ENCODE peak calls at places on chromosome 4, in six cellular contexts. C is stimulated activated CD4-positive, alpha-beta T cell treated with anti-CD3 and anti-CD28 coated beads, Interleukin-12 subunit alpha, Interleukin-12 subunit beta, amount 100 ng/mL, for 48 hours; G is AG04450; V is Kasumi-1; M is GOT3; K is hippocampal formation. A is an unnamed sample.

GRCh38 chr4:27129871-27130277 is 269.2 kb downstream of the STIM2 start:
- DNase-seq in C (no peak), G (no peak), V (no peak), M (no peak), K (no peak), A (no peak)

GRCh38 chr4:16032871-16033505 is 50.8 kb downstream of the PROM1 start:
- DNase-seq in C (no peak), G (no peak), V (no peak), M (no peak), K (no peak), A (no peak)

GRCh38 chr4:84319124-84319523 is 180.0 kb downstream of the NKX6-1 start:
- DNase-seq in C (no peak), G (no peak), V (no peak), M (peak), K (no peak), A (no peak)

GRCh38 chr4:100805547-100805946 is 287.7 kb upstream of the EMCN start:
- DNase-seq in C (no peak), G (no peak), V (no peak), M (no peak), K (no peak), A (no peak)

GRCh38 chr4:152640058-152640921 is 39.5 kb downstream of the TMEM154 start:
- DNase-seq in C (no peak), G (no peak), V (peak), M (no peak), K (no peak), A (no peak)

GRCh38 chr4:168496834-168497233 is at the start of gene PALLD:
- DNase-seq in C (no peak), G (no peak), V (no peak), M (no peak), K (no peak), A (no peak)

GRCh38 chr4:98474408-98474844 is 184.0 kb downstream of the TSPAN5 start:
- DNase-seq in C (no peak), G (peak), V (no peak), M (no peak), K (no peak), A (no peak)

GRCh38 chr4:147409350-147409749 is 71.5 kb upstream of the EDNRA start:
- DNase-seq in C (no peak), G (peak), V (no peak), M (no peak), K (no peak), A (no peak)

GRCh38 chr4:114108869-114109268 is 129.4 kb upstream of the ARSJ start:
- DNase-seq in C (no peak), G (peak), V (no peak), M (no peak), K (no peak), A (no peak)

GRCh38 chr4:150006197-150006596 is 72.0 kb upstream of the DCLK2 start:
- DNase-seq in C (no peak), G (peak), V (no peak), M (no peak), K (no peak), A (no peak)

GRCh38 chr4:1208266-1208961 is 36.0 kb upstream of the SPON2 start:
- DNase-seq in C (no peak), G (no peak), V (peak), M (no peak), K (no peak), A (peak)

GRCh38 chr4:143089291-143089690 is 95.4 kb upstream of the USP38 start:
- DNase-seq in C (no peak), G (no peak), V (no peak), M (no peak), K (no peak), A (no peak)

GRCh38 chr4:122050836-122051235 is 99.0 kb upstream of the TRPC3 start:
- DNase-seq in C (no peak), G (no peak), V (no peak), M (no peak), K (no peak), A (no peak)

GRCh38 chr4:129344058-129344457 is 248.1 kb downstream of the C4orf33 start:
- DNase-seq in C (no peak), G (no peak), V (peak), M (no peak), K (no peak), A (peak)

GRCh38 chr4:11404431-11404830 is 24.3 kb downstream of the HS3ST1 start:
- DNase-seq in C (no peak), G (no peak), V (no peak), M (no peak), K (no peak), A (no peak)

GRCh38 chr4:175412744-175413143 is 399.3 kb downstream of the GPM6A start:
- DNase-seq in C (no peak), G (no peak), V (no peak), M (no peak), K (no peak), A (no peak)

GRCh38 chr4:78622253-78622979 is 70.8 kb downstream of the ANXA3 start:
- DNase-seq in C (no peak), G (no peak), V (no peak), M (no peak), K (no peak), A (no peak)

GRCh38 chr4:177413092-177413491 is 29.1 kb downstream of the AGA start:
- DNase-seq in C (no peak), G (no peak), V (no peak), M (no peak), K (no peak), A (no peak)

GRCh38 chr4:67161311-67161710 is 384.0 kb downstream of the CENPC start:
- DNase-seq in C (no peak), G (no peak), V (no peak), M (no peak), K (no peak), A (no peak)

GRCh38 chr4:157246959-157247358 is 26.4 kb downstream of the GRIA2 start:
- DNase-seq in C (no peak), G (no peak), V (no peak), M (no peak), K (no peak), A (no peak)

GRCh38 chr4:163395055-163395454 is 51.4 kb downstream of the NPY5R start:
- DNase-seq in C (no peak), G (no peak), V (no peak), M (no peak), K (no peak), A (no peak)

GRCh38 chr4:16213107-16213506 is 13.2 kb downstream of the TAPT1 start:
- DNase-seq in C (no peak), G (no peak), V (no peak), M (no peak), K (no peak), A (no peak)

GRCh38 chr4:71445819-71446218 is 107.0 kb downstream of the SLC4A4 start:
- DNase-seq in C (no peak), G (no peak), V (no peak), M (no peak), K (no peak), A (no peak)

GRCh38 chr4:71550220-71551190 is 211.7 kb downstream of the SLC4A4 start:
- DNase-seq in C (no peak), G (peak), V (no peak), M (no peak), K (no peak), A (no peak)

GRCh38 chr4:182562350-182562749 is 319.1 kb downstream of the TENM3 start:
- DNase-seq in C (no peak), G (no peak), V (no peak), M (no peak), K (no peak), A (no peak)

GRCh38 chr4:53103489-53103888 is 241.4 kb downstream of the RASL11B start:
- DNase-seq in C (no peak), G (no peak), V (no peak), M (no peak), K (no peak), A (no peak)

GRCh38 chr4:162683659-162684370 is 482.9 kb downstream of the NAF1 start:
- DNase-seq in C (no peak), G (no peak), V (no peak), M (no peak), K (no peak), A (no peak)

GRCh38 chr4:182190306-182190705 is 52.9 kb upstream of the TENM3 start:
- DNase-seq in C (no peak), G (no peak), V (no peak), M (no peak), K (no peak), A (no peak)

GRCh38 chr4:153023692-153024394 is 87.7 kb downstream of the FHDC1 start:
- DNase-seq in C (no peak), G (no peak), V (no peak), M (no peak), K (no peak), A (peak)

GRCh38 chr4:139568206-139568969 is 12.4 kb upstream of the SETD7 start:
- DNase-seq in C (no peak), G (no peak), V (no peak), M (no peak), K (no peak), A (no peak)

GRCh38 chr4:3418029-3418762 is 23.6 kb upstream of the HGFAC start:
- DNase-seq in C (no peak), G (no peak), V (no peak), M (no peak), K (no peak), A (peak)

GRCh38 chr4:144645621-144646522 is at the start of gene HHIP:
- DNase-seq in C (no peak), G (no peak), V (peak), M (no peak), K (peak), A (no peak)

GRCh38 chr4:11497972-11498371 is 69.3 kb upstream of the HS3ST1 start:
- DNase-seq in C (no peak), G (no peak), V (no peak), M (no peak), K (no peak), A (no peak)

GRCh38 chr4:118032691-118033090 is 1.6 kb upstream of the NDST3 start:
- DNase-seq in C (no peak), G (no peak), V (no peak), M (no peak), K (no peak), A (no peak)

GRCh38 chr4:70364002-70364401 is 3.4 kb downstream of the SMR3A start:
- DNase-seq in C (no peak), G (no peak), V (no peak), M (no peak), K (no peak), A (no peak)

GRCh38 chr4:1113311-1114009 is at the start of gene RNF212:
- DNase-seq in C (no peak), G (no peak), V (no peak), M (no peak), K (no peak), A (no peak)

GRCh38 chr4:33429971-33430370 is 2709.8 kb downstream of the PCDH7 start:
- DNase-seq in C (no peak), G (no peak), V (no peak), M (no peak), K (no peak), A (no peak)

A was measured in HL-60.